ENCODE peak calls at places on chromosomes 4 and X, in four cellular contexts. K is chondrocyte, E is left ventricle myocardium inferior, H is GDM1. N is an unnamed sample.

GRCh38 chr4:138235419-138235952 is 6.7 kb downstream of the SLC7A11 start:
- DNase-seq in K (no peak), E (no peak), H (no peak), N (no peak)

GRCh38 chrX:26851981-26852380 is 611.2 kb downstream of the PPP4R3C start:
- DNase-seq in E (no peak), H (no peak), K (no peak), N (no peak)

GRCh38 chr4:88613417-88613875 is 21.2 kb downstream of the HERC3 start:
- DNase-seq in E (no peak), H (peak), K (no peak), N (no peak)

GRCh38 chr4:134585972-134586371 is 384.4 kb upstream of the PABPC4L start:
- DNase-seq in K (no peak), E (no peak), H (no peak), N (no peak)

GRCh38 chr4:181792641-181793612 is 450.3 kb upstream of the TENM3 start:
- DNase-seq in K (no peak), E (no peak), H (no peak), N (no peak)

GRCh38 chr4:56648245-56649151 is 32.6 kb downstream of the HOPX start:
- DNase-seq in H (no peak), K (no peak), E (no peak), N (no peak)

GRCh38 chr4:108926058-108926457 is 163.2 kb upstream of the ETNPPL start:
- DNase-seq in K (no peak), H (no peak), E (no peak), N (no peak)

GRCh38 chr4:31539279-31540074 is 819.3 kb downstream of the PCDH7 start:
- DNase-seq in K (no peak), E (peak), H (no peak), N (no peak)

GRCh38 chrX:154000051-154000450 is 19.7 kb downstream of the IRAK1 start:
- DNase-seq in K (no peak), E (no peak), H (no peak), N (no peak)

GRCh38 chr4:79686976-79687375 is 278.9 kb upstream of the GK2 start:
- DNase-seq in E (no peak), H (no peak), K (no peak), N (no peak)

GRCh38 chr4:109754093-109754857 is 24.4 kb upstream of the PLA2G12A start:
- DNase-seq in K (no peak), E (no peak), H (no peak), N (no peak)

GRCh38 chr4:82583897-82584604 is 22.3 kb upstream of the TMEM150C start:
- DNase-seq in K (no peak), H (no peak), E (no peak), N (no peak)

GRCh38 chr4:76892601-76893000 is 5.3 kb downstream of the SOWAHB start:
- DNase-seq in E (no peak), K (no peak), H (no peak), N (no peak)

GRCh38 chr4:143097751-143098150 is 87.0 kb upstream of the USP38 start:
- DNase-seq in H (no peak), E (no peak), K (no peak), N (no peak)

GRCh38 chr4:78047366-78047765 is 9.8 kb upstream of the FRAS1 start:
- DNase-seq in E (no peak), K (no peak), H (no peak), N (no peak)

GRCh38 chr4:25178838-25179261 is 18.6 kb upstream of the SEPSECS start:
- DNase-seq in K (no peak), E (no peak), H (no peak), N (no peak)

GRCh38 chrX:14883826-14884225 is 10.6 kb downstream of the MOSPD2 start:
- DNase-seq in E (no peak), H (no peak), K (no peak), N (no peak)

GRCh38 chr4:26789208-26789607 is 71.4 kb upstream of the STIM2 start:
- DNase-seq in E (no peak), H (no peak), K (no peak), N (no peak)

GRCh38 chr4:168842186-168842585 is 167.9 kb downstream of the CBR4 start:
- DNase-seq in H (no peak), E (no peak), K (no peak), N (no peak)

GRCh38 chr4:176444741-176445140 is 125.0 kb downstream of the SPCS3 start:
- DNase-seq in H (no peak), K (no peak), E (no peak), N (no peak)

GRCh38 chrX:29911673-29912072 is 303.7 kb upstream of the MAGEB2 start:
- DNase-seq in H (no peak), E (no peak), K (no peak), N (no peak)

GRCh38 chrX:8820910-8821527 is 19.8 kb upstream of the FAM9A start:
- DNase-seq in K (no peak), H (no peak), E (no peak), N (no peak)

GRCh38 chr4:155529197-155529596 is 137.5 kb upstream of the GUCY1A1 start:
- DNase-seq in E (no peak), H (peak), K (no peak), N (no peak)

GRCh38 chr4:66164869-66165268 is 494.6 kb upstream of the EPHA5 start:
- DNase-seq in E (no peak), K (no peak), H (no peak), N (no peak)

GRCh38 chrX:98607739-98608138 is 1724.0 kb downstream of the RPA4 start:
- DNase-seq in H (no peak), K (no peak), E (no peak), N (no peak)

GRCh38 chr4:7194251-7195137 is 2.2 kb downstream of the SORCS2 start:
- DNase-seq in K (no peak), E (peak), H (peak), N (peak)

GRCh38 chrX:121106484-121107235 is 59.2 kb downstream of the GLUD2 start:
- DNase-seq in E (no peak), K (no peak), H (no peak), N (no peak)

GRCh38 chr4:113446019-113446418 is 315.5 kb downstream of the CAMK2D start:
- DNase-seq in E (no peak), H (no peak), K (no peak), N (no peak)

GRCh38 chr4:147589586-147589985 is 27.6 kb upstream of the TMEM184C start:
- DNase-seq in H (no peak), K (no peak), E (no peak), N (no peak)

GRCh38 chrX:44105228-44105913 is 132.2 kb upstream of the NDP start:
- DNase-seq in K (no peak), H (no peak), E (no peak), N (no peak)